ENCODE peak calls at places on chromosome 7, in seven cellular contexts. J, F, Q, Z, U, N and M are unnamed samples.

GRCh38 chr7:155230169-155230593 is 67.5 kb upstream of the INSIG1 start:
- DNase-seq in J (peak; percentile 40), F (peak; percentile 29), Q (no peak), Z (peak; percentile 98), U (no peak), N (peak; percentile 96), M (peak; percentile 99)

GRCh38 chr7:86667732-86668131 is 24.0 kb downstream of the GRM3 start:
- DNase-seq in J (peak; percentile 66), F (peak; percentile 81), Q (peak; percentile 43), Z (no peak), U (no peak), N (no peak), M (no peak)

GRCh38 chr7:132654150-132654549 is 77.9 kb upstream of the PLXNA4 start:
- DNase-seq in J (no peak), F (peak; percentile 76), Q (peak; percentile 67), Z (peak; percentile 23), U (no peak), N (no peak), M (peak; percentile 23)

GRCh38 chr7:37448057-37448636 is 517 bp downstream of the ELMO1 start:
- DNase-seq in J (peak; percentile 65), F (peak; percentile 80), Q (peak; percentile 26), Z (no peak), U (peak; percentile 86), N (no peak), M (peak; percentile 3)

GRCh38 chr7:1508277-1508758 is 4.1 kb upstream of the INTS1 start:
- DNase-seq in J (no peak), F (no peak), Q (peak; percentile 24), Z (no peak), U (no peak), N (no peak), M (no peak)

GRCh38 chr7:12896316-12896715 is 208.9 kb downstream of the ARL4A start:
- DNase-seq in J (no peak), F (no peak), Q (no peak), Z (no peak), U (no peak), N (no peak), M (no peak)

GRCh38 chr7:68964060-68964459 is 634.2 kb upstream of the AUTS2 start:
- DNase-seq in J (peak; percentile 17), F (no peak), Q (no peak), Z (no peak), U (no peak), N (no peak), M (peak; percentile 18)

GRCh38 chr7:20828947-20829346 is 42.3 kb upstream of the SP8 start:
- DNase-seq in J (no peak), F (no peak), Q (peak; percentile 58), Z (no peak), U (no peak), N (no peak), M (no peak)

GRCh38 chr7:80711521-80711920 is 73.1 kb downstream of the CD36 start:
- DNase-seq in J (no peak), F (no peak), Q (no peak), Z (peak; percentile 49), U (no peak), N (no peak), M (peak; percentile 90)

GRCh38 chr7:95676691-95677090 is 80.4 kb upstream of the PDK4 start:
- DNase-seq in J (no peak), F (no peak), Q (no peak), Z (no peak), U (no peak), N (no peak), M (no peak)

GRCh38 chr7:104156842-104157277 is 51.0 kb downstream of the ORC5 start:
- DNase-seq in J (peak; percentile 32), F (peak; percentile 65), Q (peak; percentile 61), Z (peak; percentile 61), U (peak; percentile 24), N (no peak), M (peak; percentile 56)

GRCh38 chr7:148720472-148720871 is 21.8 kb downstream of the CUL1 start:
- DNase-seq in J (no peak), F (no peak), Q (no peak), Z (no peak), U (no peak), N (no peak), M (peak; percentile 37)

GRCh38 chr7:67690700-67691099 is 694.1 kb downstream of the TYW1 start:
- DNase-seq in J (no peak), F (no peak), Q (no peak), Z (no peak), U (no peak), N (no peak), M (no peak)

GRCh38 chr7:44565795-44566559 is 7.7 kb downstream of the DDX56 start:
- DNase-seq in J (no peak), F (no peak), Q (no peak), Z (no peak), U (no peak), N (no peak), M (no peak)

GRCh38 chr7:54541941-54542618 is at the start of gene VSTM2A:
- DNase-seq in J (peak; percentile 88), F (peak; percentile 85), Q (no peak), Z (no peak), U (peak; percentile 87), N (no peak), M (peak; percentile 28)

GRCh38 chr7:105098863-105099515 is 85.0 kb downstream of the KMT2E start:
- DNase-seq in J (no peak), F (peak; percentile 7), Q (no peak), Z (peak; percentile 82), U (no peak), N (no peak), M (peak; percentile 41)

GRCh38 chr7:112074464-112074863 is 131.7 kb downstream of the DOCK4 start:
- DNase-seq in J (no peak), F (no peak), Q (no peak), Z (no peak), U (no peak), N (no peak), M (no peak)

GRCh38 chr7:6164491-6164890 is 107.9 kb downstream of the CYTH3 start:
- DNase-seq in J (peak; percentile 33), F (peak; percentile 71), Q (no peak), Z (no peak), U (peak; percentile 74), N (no peak), M (no peak)

GRCh38 chr7:149147072-149147729 is at the start of gene ZNF398:
- DNase-seq in J (peak; percentile 92), F (peak; percentile 82), Q (peak; percentile 92), Z (peak; percentile 74), U (peak; percentile 99), N (peak; percentile 78), M (peak; percentile 91)

DNA sequence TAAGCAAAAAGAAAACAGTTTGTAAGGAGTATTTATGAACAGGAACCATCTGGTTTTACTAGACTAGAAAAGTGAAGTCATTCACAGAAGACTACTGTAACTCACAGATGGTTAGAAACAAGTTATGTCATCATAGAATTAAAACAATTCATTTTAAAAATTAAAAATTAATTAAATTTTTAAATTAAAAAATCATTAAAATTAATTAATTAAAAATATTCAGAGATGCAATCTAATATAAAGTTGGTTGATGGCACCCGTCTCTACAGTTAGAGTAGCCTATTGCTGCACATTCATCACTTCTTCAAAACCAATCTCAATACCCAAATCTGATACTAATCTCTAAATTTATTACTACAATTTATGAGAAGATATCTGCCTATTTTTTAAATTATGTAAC is 454.8 kb upstream of the NUPR2 start:
- DNase-seq in J (no peak), F (no peak), Q (no peak), Z (no peak), U (no peak), N (no peak), M (no peak)
- H3F3A ChIP-seq in J (no peaks in the 10 kb centered on the region), F (no peaks in the 10 kb centered on the region), Q (no peaks in the 10 kb centered on the region), Z (no peaks in the 10 kb centered on the region), U (no peaks in the 10 kb centered on the region), N (no peaks in the 10 kb centered on the region), M (no peaks in the 10 kb centered on the region)

GRCh38 chr7:26853788-26854393 is 10.5 kb downstream of the SKAP2 start:
- DNase-seq in J (peak; percentile 39), F (peak; percentile 28), Q (peak; percentile 42), Z (peak; percentile 73), U (peak; percentile 20), N (no peak), M (peak; percentile 74)
- H3K4me3 ChIP-seq in J (no peak overlapping the region), F (no peak overlapping the region), Q (no peak overlapping the region), Z (no peak overlapping the region), U (no peak overlapping the region), N (no peak overlapping the region), M (no peak overlapping the region)

GRCh38 chr7:101953248-101953819 is 135.9 kb downstream of the CUX1 start:
- DNase-seq in J (no peak), F (no peak), Q (no peak), Z (peak; percentile 61), U (peak; percentile 81), N (no peak), M (peak; percentile 92)

GRCh38 chr7:101954494-101954893 is 137.1 kb downstream of the CUX1 start:
- DNase-seq in J (no peak), F (no peak), Q (no peak), Z (no peak), U (no peak), N (no peak), M (no peak)

GRCh38 chr7:101952355-101953247 is 135.2 kb downstream of the CUX1 start:
- DNase-seq in J (no peak), F (no peak), Q (no peak), Z (peak; percentile 84), U (no peak), N (no peak), M (peak; percentile 91)

GRCh38 chr7:101950450-101951119 is 133.2 kb downstream of the CUX1 start:
- DNase-seq in J (peak; percentile 35), F (peak; percentile 87), Q (no peak), Z (peak; percentile 40), U (no peak), N (no peak), M (peak; percentile 63)

DNA sequence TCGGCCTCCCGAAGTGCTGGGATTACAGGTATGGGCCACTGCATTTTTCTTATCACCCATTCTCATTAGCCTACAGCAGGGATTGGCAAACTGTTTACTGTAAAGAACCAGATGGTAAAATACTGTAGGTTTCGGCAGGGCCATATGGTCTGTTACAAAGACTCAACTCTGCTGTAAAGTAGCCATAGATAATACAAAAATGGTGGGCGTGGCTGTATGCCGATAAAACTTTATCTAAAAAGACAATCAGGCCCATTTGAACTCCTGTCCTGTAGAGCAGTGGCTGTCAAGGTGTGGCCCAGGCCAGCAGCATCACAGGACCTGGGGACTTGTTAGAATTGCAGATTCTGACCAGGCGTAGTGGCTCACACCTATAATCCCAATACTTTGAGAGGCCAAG is 134.3 kb downstream of the CUX1 start:
- DNase-seq in J (no peak), F (no peak), Q (no peak), Z (no peak), U (no peak), N (no peak), M (no peak)
- H3F3A ChIP-seq in J (no peaks in the 10 kb centered on the region), F (no peaks in the 10 kb centered on the region), Q (no peaks in the 10 kb centered on the region), Z (no peaks in the 10 kb centered on the region), U (peaks cover 37% of the 10 kb centered on the region), N (no peaks in the 10 kb centered on the region), M (peaks cover 15% of the 10 kb centered on the region)

DNA sequence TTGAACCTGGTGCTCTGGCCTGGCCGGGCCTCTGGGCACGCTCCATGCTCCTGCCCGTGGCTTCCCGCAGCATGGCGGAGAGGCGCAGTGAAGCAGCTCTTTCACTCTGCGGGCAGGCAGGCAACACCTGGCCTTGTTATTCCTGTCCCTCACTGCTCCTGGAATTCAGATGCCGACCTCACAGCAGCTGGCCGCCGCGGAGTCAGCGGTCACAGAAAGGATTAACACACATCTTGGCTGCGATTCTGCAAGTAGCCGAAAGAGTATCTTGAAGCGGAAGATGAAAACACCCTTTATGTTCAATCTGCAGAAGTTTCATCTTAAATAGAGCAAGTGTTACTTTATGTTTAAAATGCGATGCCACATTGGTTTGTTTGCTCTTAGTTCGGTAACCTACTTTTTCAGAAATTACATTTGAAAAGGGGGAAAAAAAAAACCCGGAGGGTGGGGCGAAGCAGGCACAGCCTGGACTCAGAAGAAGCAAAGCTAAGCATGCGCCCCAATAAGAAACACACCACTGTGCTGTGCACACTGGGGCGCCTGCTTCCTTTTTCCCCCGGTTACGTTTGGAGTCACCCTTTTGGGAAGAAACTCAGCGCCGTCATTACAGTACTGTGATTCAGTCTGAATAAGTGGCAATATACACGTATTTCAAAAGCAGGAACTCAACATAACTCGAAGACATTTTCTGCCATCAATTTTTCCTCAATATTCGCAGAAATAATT is 42.3 kb downstream of the BRI3 start:
- DNase-seq in J (peak; percentile 82), F (peak; percentile 80), Q (no peak), Z (no peak), U (no peak), N (no peak), M (peak; percentile 24)
- H3K4me3 ChIP-seq in J (peak overlapping the region; percentile 37), F (peak overlapping the region; percentile 40), Q (no peak overlapping the region), Z (no peak overlapping the region), U (no peak overlapping the region), N (no peak overlapping the region), M (no peak overlapping the region)